ENCODE peak calls at places on chromosomes 1 and 21, in four cellular contexts. K is HepG2; B is CD8-positive, alpha-beta T cell; Z is pancreas. L is an unnamed sample.

GRCh38 chr1:100359139-100359538 is 6.8 kb downstream of the CDC14A start:
- DNase-seq in K (no peak), B (no peak), Z (no peak), L (no peak)

GRCh38 chr1:76179297-76179696 is 104.8 kb downstream of the ST6GALNAC3 start:
- DNase-seq in K (no peak), B (no peak), Z (no peak), L (no peak)

GRCh38 chr1:230160957-230161771 is 94.1 kb downstream of the GALNT2 start:
- DNase-seq in K (peak), B (no peak), Z (no peak), L (no peak)

GRCh38 chr1:22621761-22622160 is 14.7 kb upstream of the C1QA start:
- DNase-seq in K (no peak), B (no peak), Z (no peak), L (no peak)

GRCh38 chr1:17732475-17732874 is 22.7 kb upstream of the ACTL8 start:
- DNase-seq in K (no peak), B (no peak), Z (no peak), L (no peak)

GRCh38 chr1:37752213-37752582 is 12.7 kb downstream of the EPHA10 start:
- DNase-seq in K (no peak), B (no peak), Z (no peak), L (no peak)

GRCh38 chr1:16387201-16388185 is 20.5 kb downstream of the SZRD1 start:
- DNase-seq in K (no peak), B (no peak), Z (no peak), L (no peak)

GRCh38 chr1:64269558-64269884 is 66.1 kb downstream of the UBE2U start:
- DNase-seq in K (no peak), B (no peak), Z (no peak), L (no peak)

GRCh38 chr1:32200226-32201010 is at the start of gene CCDC28B:
- DNase-seq in K (no peak), B (peak), Z (peak), L (peak)

GRCh38 chr1:3965693-3966092 is 65.6 kb upstream of the C1orf174 start:
- DNase-seq in K (no peak), B (no peak), Z (no peak), L (no peak)

GRCh38 chr1:150233359-150234308 is 2.3 kb downstream of the ANP32E start:
- DNase-seq in K (no peak), B (no peak), Z (no peak), L (no peak)

GRCh38 chr1:185528084-185528656 is 206.0 kb upstream of the HMCN1 start:
- DNase-seq in K (no peak), B (no peak), Z (no peak), L (no peak)

GRCh38 chr1:25039229-25039628 is 109.2 kb upstream of the RUNX3 start:
- DNase-seq in K (no peak), B (no peak), Z (peak), L (no peak)

GRCh38 chr1:89060091-89060490 is 4.9 kb downstream of the GBP1 start:
- DNase-seq in K (no peak), B (no peak), Z (no peak), L (no peak)

GRCh38 chr21:26118928-26119540 is 51.5 kb downstream of the APP start:
- DNase-seq in K (no peak), B (no peak), Z (no peak), L (no peak)

GRCh38 chr1:8727809-8728213 is 89.6 kb downstream of the RERE start:
- DNase-seq in K (no peak), B (no peak), Z (no peak), L (peak)

GRCh38 chr1:20400341-20401177 is 85.5 kb downstream of the CAMK2N1 start:
- DNase-seq in K (no peak), B (no peak), Z (no peak), L (no peak)

GRCh38 chr1:244353572-244354091 is 98.1 kb downstream of the ADSS2 start:
- DNase-seq in K (peak), B (no peak), Z (no peak), L (peak)

GRCh38 chr1:186620951-186621350 is 59.3 kb downstream of the PTGS2 start:
- DNase-seq in K (no peak), B (no peak), Z (no peak), L (no peak)

GRCh38 chr1:5502310-5503194 is 489.7 kb downstream of the NPHP4 start:
- DNase-seq in K (no peak), B (no peak), Z (no peak), L (no peak)

GRCh38 chr1:112935474-112936289 is 20.3 kb downstream of the SLC16A1 start:
- DNase-seq in K (no peak), B (no peak), Z (no peak), L (no peak)

GRCh38 chr1:68142461-68142860 is 89.9 kb downstream of the WLS start:
- DNase-seq in K (no peak), B (no peak), Z (no peak), L (no peak)

GRCh38 chr1:17314491-17314971 is 6.5 kb downstream of the PADI4 start:
- DNase-seq in K (no peak), B (no peak), Z (no peak), L (no peak)

GRCh38 chr1:116570358-116571214 is at the start of gene CD58:
- DNase-seq in K (peak), B (peak), Z (peak), L (peak)

GRCh38 chr1:32192220-32192948 is 8.0 kb upstream of the CCDC28B start:
- DNase-seq in K (no peak), B (no peak), Z (no peak), L (no peak)

GRCh38 chr21:44773291-44773932 is 28.2 kb downstream of the UBE2G2 start:
- DNase-seq in K (no peak), B (no peak), Z (no peak), L (no peak)

GRCh38 chr1:32464191-32464715 is 619 bp upstream of the ZBTB8B start:
- DNase-seq in K (no peak), B (no peak), Z (no peak), L (no peak)

GRCh38 chr1:79679916-79680315 is 673.4 kb upstream of the ADGRL4 start:
- DNase-seq in K (no peak), B (no peak), Z (no peak), L (no peak)

GRCh38 chr1:3368711-3369436 is 85.6 kb upstream of the ARHGEF16 start:
- DNase-seq in K (no peak), B (no peak), Z (no peak), L (no peak)

GRCh38 chr1:36251794-36252481 is 27.7 kb downstream of the THRAP3 start:
- DNase-seq in K (no peak), B (no peak), Z (no peak), L (no peak)
- H3K27ac ChIP-seq in K (peak), B (no peak), Z (no peak), L (peak)

GRCh38 chr1:59144959-59145358 is 151.9 kb upstream of the FGGY start:
- DNase-seq in K (no peak), B (no peak), Z (no peak), L (no peak)

GRCh38 chr1:59146056-59146455 is 150.8 kb upstream of the FGGY start:
- DNase-seq in K (no peak), B (no peak), Z (no peak), L (no peak)

GRCh38 chr1:59143824-59144223 is 153.1 kb upstream of the FGGY start:
- DNase-seq in K (no peak), B (no peak), Z (no peak), L (no peak)

GRCh38 chr1:59149435-59149834 is 147.5 kb upstream of the FGGY start:
- DNase-seq in K (no peak), B (no peak), Z (no peak), L (no peak)

GRCh38 chr1:59146651-59147358 is 150.1 kb upstream of the FGGY start:
- DNase-seq in K (peak), B (peak), Z (peak), L (peak)
- TF ChIP-seq CTCF in K (peak), B (peak), Z (no peak), L (peak)

DNA sequence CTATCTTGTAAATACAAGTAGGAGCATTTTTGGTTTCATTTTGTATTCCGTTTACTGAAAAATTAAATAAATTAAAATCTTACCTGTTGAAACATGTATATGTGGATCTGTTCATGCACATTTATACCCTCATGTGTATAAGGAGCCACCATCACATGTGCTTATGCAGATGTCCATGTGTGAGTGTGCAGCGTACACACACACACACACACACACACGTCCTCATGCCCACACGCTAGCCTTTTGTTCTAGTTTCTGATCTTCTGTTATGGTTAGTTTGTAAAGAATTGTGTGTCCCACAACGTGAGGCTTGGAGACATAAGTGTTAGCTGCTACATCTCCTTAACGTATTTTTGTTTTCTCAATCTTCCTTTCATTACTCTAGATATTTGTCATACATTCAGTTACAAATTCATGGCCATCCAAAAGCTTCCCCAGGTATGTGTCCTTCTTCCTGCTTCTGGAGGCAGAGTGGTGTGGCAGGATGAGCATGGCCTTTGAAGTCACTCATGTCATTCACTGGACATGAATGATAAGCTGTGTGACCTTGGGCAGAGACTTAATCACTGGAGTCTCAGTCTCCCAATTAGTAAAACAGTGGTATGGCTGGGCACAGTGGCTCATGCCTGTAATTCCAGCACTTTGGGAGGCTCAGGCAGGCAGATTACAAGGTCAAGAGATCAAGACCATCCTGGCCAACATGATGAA is 54.6 kb downstream of the TENT5C start:
- DNase-seq in K (no peak), B (no peak), Z (no peak), L (no peak)
- H3K27ac ChIP-seq in K (no peak), B (no peak), Z (no peak), L (no peak)

GRCh38 chr21:17550671-17551308 is 37.9 kb downstream of the CXADR start:
- DNase-seq in K (no peak), B (no peak), Z (no peak), L (no peak)

GRCh38 chr21:17554120-17554519 is 41.3 kb downstream of the CXADR start:
- DNase-seq in K (no peak), B (no peak), Z (no peak), L (no peak)

GRCh38 chr21:17552410-17552809 is 39.6 kb downstream of the CXADR start:
- DNase-seq in K (no peak), B (no peak), Z (no peak), L (no peak)

GRCh38 chr21:17560377-17560776 is 47.5 kb downstream of the CXADR start:
- DNase-seq in K (no peak), B (no peak), Z (no peak), L (no peak)

GRCh38 chr21:17554619-17555472 is 42.0 kb downstream of the CXADR start:
- DNase-seq in K (peak), B (no peak), Z (no peak), L (no peak)
- TF ChIP-seq CTCF in K (peak), B (no peak), Z (no peak), L (no peak)

GRCh38 chr1:27559466-27560030 is 44.4 kb downstream of the AHDC1 start:
- DNase-seq in K (no peak), B (no peak), Z (no peak), L (no peak)
- H3K27ac ChIP-seq in K (no peak), B (no peak), Z (peak), L (no peak)

GRCh38 chr1:220281159-220281574 is 8.9 kb upstream of the RAB3GAP2 start:
- DNase-seq in K (no peak), B (no peak), Z (no peak), L (no peak)
- TF ChIP-seq CTCF in K (peak), B (peak), Z (no peak), L (peak)

GRCh38 chr1:233635765-233636502 is 22.0 kb downstream of the KCNK1 start:
- DNase-seq in K (no peak), B (no peak), Z (no peak), L (no peak)
- H3K27ac ChIP-seq in K (no peak), B (no peak), Z (no peak), L (no peak)

GRCh38 chr1:192363177-192363576 is 46.4 kb downstream of the RGS21 start:
- DNase-seq in K (no peak), B (no peak), Z (no peak), L (no peak)
- TF ChIP-seq CTCF in K (no peak), B (no peak), Z (no peak), L (no peak)

GRCh38 chr1:181089017-181089776 is 697 bp downstream of the IER5 start:
- DNase-seq in K (no peak), B (peak), Z (peak), L (peak)
- H3K27ac ChIP-seq in K (peak), B (peak), Z (peak), L (peak)

DNA sequence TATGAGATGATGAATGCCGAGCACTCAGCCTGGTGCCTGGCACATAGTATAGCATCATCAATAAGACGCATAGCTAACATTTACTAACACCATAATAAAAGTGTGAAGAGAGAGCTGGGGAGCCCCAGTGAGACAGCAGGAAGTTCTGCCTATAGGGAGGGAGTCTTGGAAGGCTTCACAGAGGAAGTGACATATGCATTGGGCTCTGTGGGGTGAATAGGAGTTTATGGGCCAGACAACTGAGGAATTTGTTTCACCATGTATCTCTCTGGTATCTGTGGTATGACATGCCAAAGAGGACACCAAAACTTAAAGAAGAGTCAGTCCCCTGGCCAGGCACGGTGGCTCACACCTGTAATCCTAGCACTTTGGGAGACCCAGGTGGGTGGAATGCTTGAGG is 118.3 kb upstream of the TMEM51 start:
- DNase-seq in K (no peak), B (no peak), Z (no peak), L (no peak)
- TF ChIP-seq CTCF in K (no peak), B (no peak), Z (no peak), L (no peak)